ENCODE peak calls at places on chromosomes 3 and 15, in seven cellular contexts. G is HCT116, O is GM12878, U is HepG2, L is K562, N is H1, P is A549. X is an unnamed sample.

GRCh38 chr3:148021400-148021799 is 612.2 kb downstream of the ZIC1 start:
- DNase-seq in G (no peak), O (no peak), U (no peak), L (no peak), N (no peak), P (no peak), X (no peak)

GRCh38 chr15:75672111-75672602 is 24.4 kb downstream of the SNX33 start:
- DNase-seq in G (no peak), O (no peak), U (no peak), L (no peak), N (no peak), P (no peak), X (peak; percentile 39)

GRCh38 chr3:9785602-9786001 is 6.7 kb downstream of the TADA3 start:
- DNase-seq in G (no peak), O (no peak), U (no peak), L (peak; percentile 60), N (no peak), P (no peak), X (peak; percentile 36)

GRCh38 chr3:149460123-149460522 is 14.4 kb upstream of the TM4SF4 start:
- DNase-seq in G (no peak), O (no peak), U (no peak), L (no peak), N (no peak), P (no peak), X (no peak)

GRCh38 chr3:126004217-126004616 is 35.2 kb downstream of the ROPN1B start:
- DNase-seq in G (no peak), O (no peak), U (no peak), L (no peak), N (no peak), P (no peak), X (no peak)

GRCh38 chr15:83435202-83435601 is 11.9 kb upstream of the SH3GL3 start:
- DNase-seq in G (no peak), O (no peak), U (no peak), L (no peak), N (no peak), P (no peak), X (no peak)

GRCh38 chr3:11735638-11736037 is 91.9 kb upstream of the VGLL4 start:
- DNase-seq in G (no peak), O (no peak), U (no peak), L (no peak), N (no peak), P (no peak), X (no peak)

GRCh38 chr3:56296361-56296760 is 171.9 kb downstream of the ERC2 start:
- DNase-seq in G (no peak), O (no peak), U (no peak), L (no peak), N (no peak), P (no peak), X (no peak)

GRCh38 chr15:41773729-41774061 is 589 bp upstream of the MAPKBP1 start:
- DNase-seq in G (no peak), O (no peak), U (no peak), L (no peak), N (no peak), P (no peak), X (no peak)

GRCh38 chr15:99306694-99307338 is 55.5 kb downstream of the LRRC28 start:
- DNase-seq in G (no peak), O (no peak), U (peak; percentile 50), L (no peak), N (no peak), P (no peak), X (no peak)

GRCh38 chr15:99424978-99425665 is 140.7 kb upstream of the MEF2A start:
- DNase-seq in G (no peak), O (no peak), U (peak; percentile 54), L (no peak), N (no peak), P (no peak), X (peak; percentile 84)

GRCh38 chr3:184659797-184660301 is 52.0 kb downstream of the MAGEF1 start:
- DNase-seq in G (no peak), O (no peak), U (peak; percentile 47), L (no peak), N (no peak), P (no peak), X (no peak)

GRCh38 chr15:95085056-95085455 is 853.7 kb downstream of the MCTP2 start:
- DNase-seq in G (no peak), O (no peak), U (no peak), L (no peak), N (no peak), P (no peak), X (no peak)

GRCh38 chr15:68502398-68502901 is 70.5 kb upstream of the ITGA11 start:
- DNase-seq in G (no peak), O (no peak), U (no peak), L (no peak), N (peak; percentile 32), P (no peak), X (no peak)

GRCh38 chr3:144018776-144019175 is 47.2 kb downstream of the DIPK2A start:
- DNase-seq in G (no peak), O (no peak), U (no peak), L (no peak), N (no peak), P (no peak), X (no peak)

GRCh38 chr3:66378256-66378655 is 122.6 kb downstream of the LRIG1 start:
- DNase-seq in G (peak; percentile 6), O (no peak), U (no peak), L (peak; percentile 23), N (no peak), P (peak; percentile 10), X (peak; percentile 7)

GRCh38 chr3:124774305-124774673 is 44.0 kb downstream of the UMPS start:
- DNase-seq in G (no peak), O (no peak), U (no peak), L (no peak), N (no peak), P (peak; percentile 58), X (no peak)

GRCh38 chr15:91100561-91101355 is 701 bp downstream of the SV2B start:
- DNase-seq in G (no peak), O (no peak), U (no peak), L (no peak), N (peak; percentile 50), P (no peak), X (peak; percentile 27)

GRCh38 chr15:69666441-69666882 is 213.8 kb downstream of the RPLP1 start:
- DNase-seq in G (no peak), O (no peak), U (no peak), L (no peak), N (no peak), P (no peak), X (peak; percentile 85)

GRCh38 chr15:26639976-26640375 is 132.9 kb downstream of the GABRB3 start:
- DNase-seq in G (no peak), O (no peak), U (no peak), L (no peak), N (no peak), P (no peak), X (no peak)

GRCh38 chr15:70111203-70112017 is 13.7 kb upstream of the TLE3 start:
- DNase-seq in G (peak; percentile 67), O (no peak), U (no peak), L (peak; percentile 83), N (peak; percentile 86), P (peak; percentile 75), X (peak; percentile 68)

GRCh38 chr3:149716984-149717383 is 35.3 kb downstream of the COMMD2 start:
- DNase-seq in G (no peak), O (no peak), U (no peak), L (no peak), N (no peak), P (no peak), X (no peak)

GRCh38 chr3:125032683-125033082 is 23.1 kb downstream of the HEG1 start:
- DNase-seq in G (no peak), O (no peak), U (no peak), L (no peak), N (no peak), P (no peak), X (no peak)

GRCh38 chr15:40847225-40847961 is 3.5 kb downstream of the SPINT1 start:
- DNase-seq in G (no peak), O (peak; percentile 57), U (peak; percentile 72), L (peak; percentile 89), N (no peak), P (peak; percentile 38), X (peak; percentile 95)

GRCh38 chr15:32123473-32123872 is 93.2 kb downstream of the CHRNA7 start:
- DNase-seq in G (no peak), O (no peak), U (no peak), L (no peak), N (no peak), P (no peak), X (no peak)

GRCh38 chr3:29280675-29281264 is at the start of gene RBMS3:
- DNase-seq in G (peak; percentile 48), O (peak; percentile 45), U (no peak), L (no peak), N (peak; percentile 54), P (peak; percentile 70), X (peak; percentile 65)
- TF ChIP-seq POLR2A in G (no peak), O (no peak), U (no peak), L (no peak), N (no peak), P (no peak), X (no peak)

GRCh38 chr15:86001200-86001599 is 78.5 kb upstream of the AGBL1 start:
- DNase-seq in G (no peak), O (no peak), U (no peak), L (no peak), N (no peak), P (no peak), X (no peak)
- TF ChIP-seq CTCF in G (no peak), O (no peak), U (no peak), L (no peak), N (no peak), P (no peak), X (no peak)

GRCh38 chr3:115071611-115072010 is 75.5 kb downstream of the ZBTB20 start:
- DNase-seq in G (no peak), O (no peak), U (no peak), L (no peak), N (no peak), P (no peak), X (no peak)

GRCh38 chr3:115068799-115069198 is 78.3 kb downstream of the ZBTB20 start:
- DNase-seq in G (no peak), O (no peak), U (no peak), L (no peak), N (no peak), P (no peak), X (no peak)

GRCh38 chr3:115071122-115071521 is 76.0 kb downstream of the ZBTB20 start:
- DNase-seq in G (no peak), O (no peak), U (no peak), L (no peak), N (no peak), P (no peak), X (no peak)

GRCh38 chr3:115074502-115074901 is 72.6 kb downstream of the ZBTB20 start:
- DNase-seq in G (no peak), O (no peak), U (no peak), L (no peak), N (no peak), P (no peak), X (no peak)

GRCh38 chr3:115072265-115073008 is 74.7 kb downstream of the ZBTB20 start:
- DNase-seq in G (peak; percentile 22), O (no peak), U (no peak), L (no peak), N (no peak), P (no peak), X (no peak)
- TF ChIP-seq MAX in G (no peak), O (no peak), U (no peak), L (no peak), N (no peak), P (no peak), X (no peak)

GRCh38 chr3:194161181-194162045 is 25.5 kb downstream of the HES1 start:
- DNase-seq in G (no peak), O (no peak), U (peak; percentile 62), L (no peak), N (no peak), P (no peak), X (no peak)
- TF ChIP-seq POLR2A in G (no peak), O (no peak), U (no peak), L (no peak), N (no peak), P (no peak), X (no peak)

GRCh38 chr3:39990532-39990931 is 181.1 kb downstream of the MYRIP start:
- DNase-seq in G (peak; percentile 55), O (peak; percentile 5), U (peak; percentile 70), L (peak; percentile 73), N (peak; percentile 55), P (peak; percentile 33), X (peak; percentile 58)
- TF ChIP-seq CTCF in G (peak; percentile 64), O (peak; percentile 59), U (peak; percentile 80), L (peak; percentile 82), N (peak; percentile 68), P (peak; percentile 35), X (peak; percentile 49)